ENCODE peak calls at places on chromosomes 2 and 18, in four cellular contexts. C is NCI-H748 treated with DMSO at 0.1 percent for 48 hours; V is NCI-H1417; J is stimulated activated CD4-positive, alpha-beta T cell treated with anti-CD3 and anti-CD28 coated beads, Interleukin-4, amount 100 ng/mL, for 1 hour. L is an unnamed sample.

GRCh38 chr2:15223887-15224286 is 337.2 kb downstream of the NBAS start:
- DNase-seq in V (no peak), J (no peak), C (no peak), L (peak; percentile 84)

GRCh38 chr2:65265090-65266045 is 37.7 kb downstream of the ACTR2 start:
- DNase-seq in V (peak; percentile 77), C (peak; percentile 49), J (no peak), L (peak; percentile 76)

GRCh38 chr18:22550366-22550765 is 132.7 kb upstream of the CTAGE1 start:
- DNase-seq in V (no peak), C (no peak), J (no peak), L (peak; percentile 21)

GRCh38 chr2:147331790-147332419 is 512.9 kb upstream of the ACVR2A start:
- DNase-seq in V (peak; percentile 21), J (peak; percentile 17), C (peak; percentile 47), L (peak; percentile 51)

GRCh38 chr2:218995972-218996644 is 2.9 kb upstream of the CRYBA2 start:
- DNase-seq in J (peak; percentile 82), V (peak; percentile 81), C (peak; percentile 82), L (peak; percentile 71)

GRCh38 chr2:171344182-171344581 is 89.6 kb downstream of the METTL8 start:
- DNase-seq in J (no peak), V (no peak), C (no peak), L (no peak)

GRCh38 chr18:62484941-62485340 is 37.9 kb upstream of the ZCCHC2 start:
- DNase-seq in V (no peak), J (no peak), C (no peak), L (no peak)

GRCh38 chr2:219957815-219958214 is 330.4 kb downstream of the SLC4A3 start:
- DNase-seq in C (no peak), J (no peak), V (no peak), L (no peak)

GRCh38 chr2:10584242-10584753 is 105.5 kb downstream of the NOL10 start:
- DNase-seq in J (no peak), C (no peak), V (no peak), L (no peak)

GRCh38 chr2:135963841-135964240 is 21.6 kb downstream of the DARS1 start:
- DNase-seq in J (no peak), V (no peak), C (no peak), L (peak; percentile 80)

GRCh38 chr2:223269386-223269785 is 217.4 kb downstream of the KCNE4 start:
- DNase-seq in J (no peak), V (no peak), C (no peak), L (no peak)

GRCh38 chr2:166900700-166901099 is 12.4 kb downstream of the XIRP2 start:
- DNase-seq in C (peak; percentile 2), J (no peak), V (no peak), L (peak; percentile 68)

GRCh38 chr2:62787381-62787780 is 81.9 kb downstream of the EHBP1 start:
- DNase-seq in J (no peak), V (no peak), C (peak; percentile 36), L (peak; percentile 60)

GRCh38 chr18:58871514-58872490 is 7.1 kb downstream of the ZNF532 start:
- DNase-seq in C (no peak), J (no peak), V (no peak), L (no peak)

GRCh38 chr2:36172828-36173227 is 182.8 kb upstream of the CRIM1 start:
- DNase-seq in J (no peak), V (no peak), C (no peak), L (no peak)

GRCh38 chr2:177464549-177464948 is 72.0 kb downstream of the AGPS start:
- DNase-seq in J (no peak), V (no peak), C (no peak), L (no peak)

GRCh38 chr2:121052507-121052906 is 232.5 kb downstream of the TFCP2L1 start:
- DNase-seq in J (no peak), C (no peak), V (peak; percentile 55), L (no peak)

GRCh38 chr2:109284816-109285215 is 155.8 kb downstream of the SH3RF3 start:
- DNase-seq in C (no peak), J (no peak), V (no peak), L (peak; percentile 41)

GRCh38 chr2:200286578-200286977 is 19.9 kb upstream of the SPATS2L start:
- DNase-seq in V (no peak), C (no peak), J (no peak), L (no peak)

GRCh38 chr2:38264649-38265322 is 112.3 kb downstream of the ATL2 start:
- DNase-seq in J (no peak), C (no peak), V (peak; percentile 76), L (no peak)

GRCh38 chr2:44922776-44923175 is 18.7 kb upstream of the SIX3 start:
- DNase-seq in V (no peak), J (no peak), C (no peak), L (no peak)

GRCh38 chr2:233977296-233977837 is 60.2 kb downstream of the TRPM8 start:
- DNase-seq in C (no peak), V (no peak), J (no peak), L (no peak)

GRCh38 chr18:60812921-60813320 is 440.3 kb upstream of the MC4R start:
- DNase-seq in V (no peak), C (no peak), J (no peak), L (no peak)

GRCh38 chr2:220504890-220505564 is 877.6 kb downstream of the SLC4A3 start:
- DNase-seq in V (peak; percentile 52), J (no peak), C (peak; percentile 99), L (peak; percentile 57)

GRCh38 chr2:145245268-145245667 is 725.3 kb upstream of the ZEB2 start:
- DNase-seq in V (no peak), J (no peak), C (no peak), L (no peak)

GRCh38 chr18:58584219-58585127 is 44.4 kb downstream of the ALPK2 start:
- DNase-seq in J (no peak), C (no peak), V (no peak), L (peak; percentile 72)

GRCh38 chr2:74513605-74514367 is 464 bp upstream of the TLX2 start:
- DNase-seq in J (peak; percentile 37), C (peak; percentile 19), V (no peak), L (no peak)

GRCh38 chr18:33495278-33495677 is 54.8 kb upstream of the CCDC178 start:
- DNase-seq in V (peak; percentile 20), C (peak; percentile 57), J (no peak), L (no peak)

GRCh38 chr2:82748653-82749052 is 1710.4 kb downstream of the SUCLG1 start:
- DNase-seq in C (no peak), V (no peak), J (no peak), L (no peak)

GRCh38 chr2:224869601-224870000 is 153.4 kb upstream of the CCDC195 start:
- DNase-seq in V (no peak), J (no peak), C (no peak), L (peak; percentile 90)

L was measured in HCEC 1CT.